ENCODE peak calls at places on chromosomes 4 and X, in ten cellular contexts. S is pancreas, V is type B pancreatic cell, L is nephron progenitor cell, B is fibroblast of pulmonary artery, K is brain microvascular endothelial cell, R is thoracic aorta, Z is GM12864, G is fibroblast of lung, C is omental fat pad. W is an unnamed sample.

GRCh38 chr4:78689224-78689623 is 86.9 kb upstream of the BMP2K start:
- DNase-seq in R (no peak), B (peak; percentile 31), Z (no peak), V (no peak), G (no peak), S (no peak), L (no peak), K (no peak), C (no peak), W (no peak)

GRCh38 chrX:153935326-153935851 is 552 bp upstream of the NAA10 start:
- DNase-seq in G (no peak), C (no peak), S (no peak), Z (no peak), B (no peak), L (no peak), V (no peak), K (no peak), R (no peak), W (no peak)

GRCh38 chr4:26248647-26249046 is 72.2 kb upstream of the RBPJ start:
- DNase-seq in K (peak; percentile 65), Z (no peak), G (peak; percentile 57), V (no peak), C (no peak), L (no peak), S (no peak), R (no peak), B (peak; percentile 80), W (peak; percentile 81)

GRCh38 chr4:168098257-168098717 is 6.0 kb downstream of the ANXA10 start:
- DNase-seq in K (peak; percentile 60), R (no peak), S (no peak), L (no peak), V (no peak), G (peak; percentile 83), Z (no peak), B (peak; percentile 48), C (no peak), W (peak; percentile 56)

GRCh38 chr4:37760840-37761239 is 65.6 kb upstream of the PGM2 start:
- DNase-seq in L (no peak), Z (no peak), K (no peak), G (peak; percentile 27), B (peak; percentile 33), V (no peak), S (no peak), R (no peak), C (no peak), W (no peak)

GRCh38 chr4:53545238-53545637 is 46.0 kb downstream of the LNX1 start:
- DNase-seq in C (no peak), R (no peak), S (no peak), Z (no peak), B (no peak), V (no peak), G (no peak), K (no peak), L (no peak), W (no peak)

GRCh38 chr4:138861130-138861529 is 154.5 kb upstream of the NOCT start:
- DNase-seq in Z (no peak), L (no peak), G (peak; percentile 80), K (peak; percentile 83), B (no peak), V (no peak), R (no peak), S (no peak), C (no peak), W (peak; percentile 36)

GRCh38 chrX:22445880-22446279 is 173.2 kb downstream of the CBLL2 start:
- DNase-seq in K (no peak), C (no peak), V (no peak), L (no peak), B (no peak), Z (no peak), R (no peak), G (no peak), S (no peak), W (no peak)

GRCh38 chr4:46648088-46648744 is 258.3 kb upstream of the GABRA2 start:
- DNase-seq in C (no peak), Z (peak; percentile 8), B (peak; percentile 72), V (no peak), S (no peak), L (peak; percentile 20), R (no peak), K (no peak), G (peak; percentile 1), W (peak; percentile 1)

GRCh38 chr4:78379040-78379439 is 172.5 kb upstream of the ANXA3 start:
- DNase-seq in S (no peak), Z (no peak), L (no peak), G (peak; percentile 15), R (no peak), K (no peak), V (no peak), C (no peak), B (no peak), W (peak; percentile 30)

GRCh38 chrX:96182366-96182765 is 502.3 kb upstream of the DIAPH2 start:
- DNase-seq in G (no peak), Z (no peak), R (no peak), V (no peak), L (peak; percentile 33), C (no peak), S (no peak), K (peak; percentile 27), B (peak; percentile 57), W (peak; percentile 22)

GRCh38 chr4:7429069-7429416 is 5.7 kb downstream of the PSAPL1 start:
- DNase-seq in S (no peak), L (no peak), B (no peak), Z (no peak), R (no peak), K (no peak), V (peak; percentile 53), G (no peak), C (no peak), W (no peak)

GRCh38 chrX:46757052-46757451 is 1.9 kb downstream of the SLC9A7 start:
- DNase-seq in R (no peak), B (no peak), S (no peak), L (no peak), G (no peak), K (no peak), Z (no peak), V (no peak), C (no peak), W (no peak)

GRCh38 chrX:46759645-46759974 is 692 bp upstream of the SLC9A7 start:
- DNase-seq in R (no peak), G (peak; percentile 43), K (peak; percentile 31), S (no peak), C (no peak), L (no peak), B (no peak), V (no peak), Z (no peak), W (no peak)

GRCh38 chrX:46758163-46758955 is 559 bp downstream of the SLC9A7 start:
- DNase-seq in S (peak; percentile 29), R (no peak), K (no peak), V (no peak), C (no peak), G (peak; percentile 27), L (no peak), B (no peak), Z (no peak), W (peak; percentile 7)

GRCh38 chrX:46757593-46757992 is 1.3 kb downstream of the SLC9A7 start:
- DNase-seq in S (no peak), B (peak; percentile 17), G (peak; percentile 52), C (no peak), K (no peak), Z (no peak), R (no peak), L (no peak), V (no peak), W (peak; percentile 33)

GRCh38 chrX:46758956-46759644 is at the start of gene SLC9A7:
- DNase-seq in R (no peak), G (peak; percentile 66), Z (no peak), L (peak; percentile 81), C (no peak), K (peak; percentile 59), B (peak; percentile 68), V (peak; percentile 87), S (peak; percentile 82), W (peak; percentile 68)
- TF ChIP-seq CTCF in R (peak; percentile 74), G (peak; percentile 66), Z (peak; percentile 80), L (peak; percentile 57), C (peak; percentile 74), K (peak; percentile 80), B (peak; percentile 52), V (peak; percentile 80), S (peak; percentile 72), W (peak; percentile 78)

DNA sequence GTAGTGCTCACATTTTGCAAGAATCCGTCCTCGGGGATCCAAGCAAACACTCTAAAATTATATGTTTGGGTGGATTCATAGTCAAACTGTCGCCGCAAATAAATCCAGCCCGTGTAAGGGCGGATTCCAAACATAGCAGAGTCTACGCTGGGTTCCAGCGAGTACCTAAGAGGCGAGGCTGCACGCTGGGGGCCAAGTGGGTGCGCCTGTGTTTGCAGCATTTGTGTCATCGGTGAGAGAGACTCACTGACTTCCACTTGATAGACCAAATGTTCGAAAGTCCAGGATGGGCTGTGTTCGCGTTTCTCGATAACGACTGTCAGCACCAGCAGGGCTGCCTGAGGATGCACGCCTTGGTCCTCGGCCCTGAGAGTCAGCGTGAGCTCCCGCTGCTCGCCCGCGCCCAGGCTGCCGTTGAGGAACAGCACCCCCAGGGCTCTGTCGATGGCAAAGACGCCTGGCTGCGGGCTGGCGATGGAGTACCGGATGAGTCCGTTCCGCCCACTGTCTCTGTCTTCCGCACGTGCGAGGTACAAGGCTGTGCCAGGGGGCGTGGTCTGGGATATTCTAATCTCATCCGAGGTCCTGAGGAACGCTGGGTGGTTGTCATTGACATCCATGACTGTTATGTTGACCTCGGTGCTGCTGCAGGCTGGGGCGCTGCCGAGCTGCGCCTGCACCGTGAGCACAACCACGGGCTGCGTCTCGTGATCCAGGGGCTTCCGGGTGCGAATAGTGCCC is 158.7 kb downstream of the DCHS2 start:
- DNase-seq in K (peak; percentile 9), V (no peak), G (peak; percentile 0), L (peak; percentile 4), R (no peak), Z (no peak), B (peak; percentile 5), S (peak; percentile 23), C (peak; percentile 23), W (no peak)
- TF ChIP-seq CTCF in K (no peak), V (no peak), G (peak; percentile 1), L (no peak), R (no peak), Z (peak; percentile 13), B (no peak), S (no peak), C (no peak), W (no peak)

DNA sequence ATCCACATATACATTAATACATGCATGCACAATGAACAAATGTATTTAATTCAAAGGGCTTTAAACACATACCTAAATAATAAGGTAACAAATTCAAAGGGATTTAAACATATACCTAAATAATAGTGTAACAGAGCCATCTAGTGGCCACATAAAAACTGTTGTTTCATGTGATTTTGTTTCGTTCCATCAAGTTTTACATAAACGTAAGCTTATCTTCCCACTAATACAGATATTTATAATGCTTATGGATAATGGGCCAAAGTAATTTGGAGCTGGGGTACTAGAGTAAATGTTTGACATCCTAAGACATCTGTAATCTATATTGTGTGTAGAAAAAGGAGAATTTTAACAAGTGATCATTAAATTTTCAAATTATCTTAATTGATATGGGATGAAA is 82.3 kb downstream of the PRSS12 start:
- DNase-seq in B (peak; percentile 76), S (no peak), L (no peak), V (no peak), G (peak; percentile 39), R (no peak), K (no peak), Z (no peak), C (no peak), W (peak; percentile 72)
- TF ChIP-seq CTCF in B (peak; percentile 52), S (peak; percentile 47), L (peak; percentile 64), V (peak; percentile 84), G (peak; percentile 45), R (peak; percentile 46), K (peak; percentile 14), Z (peak; percentile 36), C (no peak), W (peak; percentile 43)

GRCh38 chr4:1758306-1759121 is 34.6 kb upstream of the FGFR3 start:
- DNase-seq in S (no peak), Z (no peak), R (no peak), K (no peak), L (no peak), C (no peak), G (no peak), B (no peak), V (no peak), W (no peak)
- TF ChIP-seq CTCF in S (no peak), Z (no peak), R (no peak), K (no peak), L (no peak), C (no peak), G (no peak), B (no peak), V (no peak), W (no peak)

W was measured in astrocyte of the spinal cord.